ENCODE peak calls at places on chromosomes 12 and 14, in six cellular contexts. F is stimulated activated CD4-positive, alpha-beta T cell treated with anti-CD3 and anti-CD28 coated beads, Interleukin-2, amount 100 ng/mL, for 48 hours; O is kidney tubule cell; Z is gastrocnemius medialis; A is NCI-H1417; E is NCI-H2171. R is an unnamed sample.

GRCh38 chr14:65206448-65207096 is 104.3 kb upstream of the MAX start:
- DNase-seq in O (peak), Z (no peak), A (no peak), E (no peak), F (no peak), R (no peak)

GRCh38 chr12:108638997-108639822 is 5.5 kb upstream of the SELPLG start:
- DNase-seq in A (no peak), F (no peak), E (no peak), O (no peak), Z (no peak), R (no peak)

GRCh38 chr12:52636189-52636588 is 15.8 kb downstream of the KRT2 start:
- DNase-seq in O (no peak), E (no peak), Z (no peak), F (no peak), A (no peak), R (no peak)

GRCh38 chr12:122081697-122082221 is 3.2 kb downstream of the MLXIP start:
- DNase-seq in F (no peak), E (no peak), O (peak), Z (no peak), A (no peak), R (no peak)

GRCh38 chr14:22556021-22556989 is 32.7 kb downstream of the DAD1 start:
- DNase-seq in Z (peak), A (no peak), E (no peak), F (peak), O (peak), R (no peak)

GRCh38 chr12:131907379-131908081 is 13.1 kb downstream of the ULK1 start:
- DNase-seq in E (no peak), O (no peak), A (no peak), F (no peak), Z (no peak), R (no peak)

GRCh38 chr12:126582231-126582630 is 1517.0 kb downstream of the AACS start:
- DNase-seq in A (no peak), O (peak), E (no peak), Z (no peak), F (no peak), R (no peak)

GRCh38 chr12:132354982-132355680 is 25.7 kb upstream of the GALNT9 start:
- DNase-seq in A (no peak), E (no peak), Z (no peak), O (no peak), F (no peak), R (no peak)

GRCh38 chr12:45216297-45216982 is 545 bp downstream of the ANO6 start:
- DNase-seq in E (no peak), Z (peak), F (peak), O (peak), A (peak), R (peak)

GRCh38 chr12:75779891-75780501 is 251.6 kb downstream of the PHLDA1 start:
- DNase-seq in E (no peak), F (no peak), A (peak), Z (no peak), O (no peak), R (no peak)

GRCh38 chr12:62757048-62757447 is 177.9 kb downstream of the PPM1H start:
- DNase-seq in O (no peak), E (no peak), F (no peak), Z (no peak), A (no peak), R (no peak)

GRCh38 chr12:92608418-92609091 is 94.2 kb upstream of the PLEKHG7 start:
- DNase-seq in E (peak), O (peak), A (peak), Z (no peak), F (no peak), R (no peak)

GRCh38 chr14:104091061-104091926 is 5.8 kb downstream of the ASPG start:
- DNase-seq in E (no peak), A (no peak), O (no peak), F (no peak), Z (no peak), R (no peak)

GRCh38 chr14:68786491-68787234 is 6.2 kb downstream of the ZFP36L1 start:
- DNase-seq in Z (no peak), E (no peak), O (peak), A (no peak), F (no peak), R (no peak)

R was measured in omental fat pad.